ENCODE peak calls at places on chromosomes 5 and 9, in seven cellular contexts. S is activated T-helper 1 cell treated with anti-CD3 and anti-CD28 coated beads, Interleukin-12 subunit alpha, Interleukin-12 subunit beta, Interleukin-2, Interleukin-4 antibody, amounts not matched to agents 30 ng/mL and 10 ng/mL and 1 ng/mL, durations not matched to agents 14 hours and 24 hours and 36 hours; L is testis; C is NCI-H446 treated with DMSO at 0.1 percent for 48 hours; N is colonic mucosa; X is activated naive CD4-positive, alpha-beta T cell treated with Interleukin-2 at 50 U/mL for 16 hours; K is Right ventricle myocardium superior. I is an unnamed sample.

GRCh38 chr5:45627076-45627656 is 69.0 kb downstream of the HCN1 start:
- DNase-seq in L (no peak), S (no peak), K (no peak), N (no peak), X (no peak), C (no peak), I (no peak)

GRCh38 chr5:155514105-155514563 is 500.6 kb downstream of the KIF4B start:
- DNase-seq in X (no peak), K (no peak), S (no peak), N (no peak), C (no peak), L (no peak), I (no peak)

GRCh38 chr5:122156724-122157325 is 27.5 kb downstream of the ZNF474 start:
- DNase-seq in L (no peak), N (no peak), X (no peak), S (no peak), C (peak), K (no peak), I (no peak)

GRCh38 chr5:150517272-150518152 is 9.6 kb downstream of the NDST1 start:
- DNase-seq in N (peak), K (peak), X (no peak), C (no peak), S (no peak), L (peak), I (no peak)

GRCh38 chr9:110016340-110016739 is 191.6 kb downstream of the C9orf152 start:
- DNase-seq in S (no peak), C (no peak), X (no peak), N (no peak), K (no peak), L (no peak), I (no peak)

GRCh38 chr5:1110260-1110929 is 1.5 kb downstream of the SLC12A7 start:
- DNase-seq in K (no peak), N (peak), C (no peak), X (no peak), L (no peak), S (no peak), I (no peak)

GRCh38 chr5:122236270-122236669 is 75.8 kb upstream of the SNCAIP start:
- DNase-seq in C (no peak), X (no peak), S (no peak), K (no peak), L (no peak), N (no peak), I (no peak)

GRCh38 chr9:87212563-87213154 is 265.4 kb upstream of the GAS1 start:
- DNase-seq in L (no peak), X (no peak), C (no peak), N (no peak), K (no peak), S (no peak), I (no peak)

GRCh38 chr5:33148076-33148501 is 292.7 kb upstream of the TARS1 start:
- DNase-seq in L (peak), K (peak), S (no peak), X (no peak), N (no peak), C (no peak), I (no peak)

GRCh38 chr5:33734541-33734940 is 157.2 kb downstream of the ADAMTS12 start:
- DNase-seq in X (no peak), N (no peak), S (no peak), K (no peak), L (peak), C (no peak), I (no peak)

GRCh38 chr5:142486581-142486980 is 161.8 kb upstream of the SPRY4 start:
- DNase-seq in K (no peak), X (no peak), C (no peak), S (no peak), L (no peak), N (no peak), I (no peak)

GRCh38 chr5:177455036-177455660 is 8.5 kb downstream of the PRR7 start:
- DNase-seq in N (peak), C (peak), L (peak), S (peak), K (peak), X (peak), I (peak)

GRCh38 chr5:43601454-43602260 is 1.3 kb upstream of the NNT start:
- DNase-seq in K (no peak), S (no peak), C (peak), X (no peak), N (no peak), L (no peak), I (no peak)

GRCh38 chr9:82606761-82607382 is 456.1 kb downstream of the RASEF start:
- DNase-seq in S (no peak), C (peak), L (peak), X (no peak), K (no peak), N (peak), I (no peak)

GRCh38 chr9:134663753-134664415 is 22.3 kb downstream of the COL5A1 start:
- DNase-seq in X (no peak), S (no peak), L (no peak), N (no peak), K (no peak), C (no peak), I (no peak)

GRCh38 chr5:178279723-178280438 is 47.3 kb upstream of the PHYKPL start:
- DNase-seq in L (peak), S (peak), N (peak), C (no peak), K (peak), X (peak), I (peak)

GRCh38 chr9:2557693-2558092 is 63.9 kb upstream of the VLDLR start:
- DNase-seq in K (no peak), S (no peak), C (no peak), N (no peak), L (no peak), X (no peak), I (no peak)

GRCh38 chr9:80552931-80553330 is 981.2 kb downstream of the TLE4 start:
- DNase-seq in K (peak), C (no peak), N (no peak), S (no peak), L (peak), X (no peak), I (no peak)

GRCh38 chr9:135797507-135798302 is 95.7 kb downstream of the KCNT1 start:
- DNase-seq in L (peak), C (no peak), N (peak), S (no peak), K (peak), X (peak), I (no peak)

GRCh38 chr5:154288145-154288544 is 97.6 kb downstream of the GALNT10 start:
- DNase-seq in N (peak), S (no peak), K (no peak), X (no peak), L (peak), C (peak), I (no peak)